ENCODE peak calls at places on chromosomes 11 and 22, in four cellular contexts. X, B, D and Z are unnamed samples.

GRCh38 chr22:29151316-29151715 is 54.4 kb upstream of the EMID1 start:
- DNase-seq in X (peak), B (no peak), D (no peak), Z (no peak)

GRCh38 chr11:123628936-123629683 is 25.3 kb downstream of the SCN3B start:
- DNase-seq in X (peak), B (peak), D (peak), Z (peak)

GRCh38 chr11:133787379-133788103 is 57.8 kb downstream of the SPATA19 start:
- DNase-seq in X (no peak), B (no peak), D (peak), Z (peak)

GRCh38 chr22:35376728-35377472 is 4.0 kb upstream of the HMOX1 start:
- DNase-seq in X (peak), B (peak), D (peak), Z (peak)

GRCh38 chr22:20408891-20409290 is 14.9 kb downstream of the ZNF74 start:
- DNase-seq in X (peak), B (no peak), D (no peak), Z (no peak)

GRCh38 chr11:10192036-10192435 is 102.0 kb downstream of the SBF2 start:
- DNase-seq in X (no peak), B (no peak), D (no peak), Z (peak)

GRCh38 chr22:27476729-27477128 is 324.8 kb downstream of the MN1 start:
- DNase-seq in X (no peak), B (peak), D (no peak), Z (peak)

GRCh38 chr22:49503896-49504521 is 323.7 kb downstream of the BRD1 start:
- DNase-seq in X (peak), B (no peak), D (no peak), Z (no peak)

GRCh38 chr22:36352775-36353507 is 34.8 kb downstream of the MYH9 start:
- DNase-seq in X (peak), B (peak), D (peak), Z (peak)

GRCh38 chr11:13685461-13686108 is 17.1 kb downstream of the FAR1 start:
- DNase-seq in X (no peak), B (no peak), D (no peak), Z (peak)

GRCh38 chr11:68689737-68690625 is 5.6 kb downstream of the GAL start:
- DNase-seq in X (no peak), B (no peak), D (no peak), Z (no peak)

GRCh38 chr22:43535741-43536140 is 123.9 kb downstream of the MPPED1 start:
- DNase-seq in X (peak), B (no peak), D (no peak), Z (no peak)

GRCh38 chr22:43539572-43540533 is 128.0 kb downstream of the MPPED1 start:
- DNase-seq in X (no peak), B (no peak), D (no peak), Z (no peak)

GRCh38 chr22:43534916-43535315 is 123.1 kb downstream of the MPPED1 start:
- DNase-seq in X (peak), B (no peak), D (no peak), Z (no peak)

GRCh38 chr22:43535336-43535735 is 123.5 kb downstream of the MPPED1 start:
- DNase-seq in X (peak), B (no peak), D (no peak), Z (no peak)

DNA sequence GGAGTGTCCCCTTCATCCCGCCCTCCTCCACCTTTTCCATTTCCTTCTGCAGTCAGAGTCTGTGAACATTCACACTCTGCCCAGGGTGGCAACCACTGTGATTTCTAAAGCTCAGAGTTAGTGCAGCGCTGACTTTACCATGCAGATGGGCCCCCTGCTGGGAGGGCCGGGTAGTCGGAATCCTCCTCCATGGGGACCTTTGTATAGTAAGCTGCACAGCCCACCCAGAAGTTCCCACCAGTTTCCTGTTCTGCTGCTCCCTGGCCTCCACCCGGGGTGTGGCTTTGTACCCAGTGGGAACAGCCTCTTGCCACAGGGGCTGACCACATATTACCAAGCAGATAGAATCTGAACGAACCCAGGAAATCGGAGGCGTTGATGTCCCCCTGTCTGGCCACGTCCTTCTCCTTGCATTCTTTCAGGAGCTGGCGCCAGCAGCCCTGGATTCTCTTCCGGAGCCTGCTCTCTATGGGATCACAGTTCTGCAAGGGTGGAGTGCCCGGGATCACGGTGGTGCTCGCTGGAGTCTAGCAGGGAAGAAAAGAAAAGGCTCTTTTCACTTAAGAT is 125.3 kb downstream of the MPPED1 start:
- DNase-seq in X (peak), B (no peak), D (no peak), Z (no peak)
- TF ChIP-seq CTCF in X (no peak), B (no peak), D (no peak), Z (no peak)

GRCh38 chr11:102112654-102112926 is 2.3 kb downstream of the YAP1 start:
- DNase-seq in X (no peak), B (no peak), D (no peak), Z (no peak)

GRCh38 chr11:102109896-102110760 is at the start of gene YAP1:
- DNase-seq in X (peak), B (peak), D (peak), Z (peak)

GRCh38 chr11:102110761-102111010 is 439 bp downstream of the YAP1 start:
- DNase-seq in X (no peak), B (no peak), D (no peak), Z (no peak)

GRCh38 chr11:102111787-102112653 is 1.8 kb downstream of the YAP1 start:
- DNase-seq in X (peak), B (peak), D (no peak), Z (peak)

DNA sequence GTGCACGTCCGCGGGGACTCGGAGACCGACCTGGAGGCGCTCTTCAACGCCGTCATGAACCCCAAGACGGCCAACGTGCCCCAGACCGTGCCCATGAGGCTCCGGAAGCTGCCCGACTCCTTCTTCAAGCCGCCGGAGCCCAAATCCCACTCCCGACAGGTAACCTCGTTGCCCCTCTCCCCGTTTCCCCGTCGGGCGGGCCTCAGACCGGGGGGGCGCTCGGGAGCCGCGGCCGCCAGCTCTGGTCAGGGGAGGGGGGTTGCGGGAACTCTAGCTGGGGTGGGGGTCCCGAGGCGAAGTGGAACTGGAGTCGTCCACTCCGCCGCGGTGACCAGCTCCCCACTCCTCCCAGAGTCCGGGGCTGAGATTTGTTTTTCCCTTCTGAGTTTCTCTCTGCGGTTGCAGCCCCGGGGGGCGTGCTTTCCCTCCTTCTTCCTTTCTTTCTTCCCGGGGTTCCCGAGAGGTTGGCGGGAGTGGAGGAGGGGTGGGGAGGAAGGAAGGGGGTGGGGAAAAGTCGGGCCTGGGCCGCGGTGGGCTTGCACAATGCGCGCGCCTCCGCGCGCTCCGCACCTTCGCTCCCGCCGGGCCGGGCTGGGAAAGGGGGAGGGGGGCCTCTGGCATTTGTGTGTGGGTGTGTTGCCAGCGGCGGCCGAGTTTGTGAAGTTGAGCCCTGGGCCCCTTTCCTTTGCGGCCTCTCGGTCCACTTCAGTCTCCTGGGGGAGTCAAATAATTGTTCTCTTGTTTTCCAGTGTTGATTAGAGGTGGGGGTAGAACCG is 952 bp downstream of the YAP1 start:
- DNase-seq in X (peak), B (peak), D (peak), Z (peak)
- TF ChIP-seq CTCF in X (peak), B (peak), D (no peak), Z (peak)

DNA sequence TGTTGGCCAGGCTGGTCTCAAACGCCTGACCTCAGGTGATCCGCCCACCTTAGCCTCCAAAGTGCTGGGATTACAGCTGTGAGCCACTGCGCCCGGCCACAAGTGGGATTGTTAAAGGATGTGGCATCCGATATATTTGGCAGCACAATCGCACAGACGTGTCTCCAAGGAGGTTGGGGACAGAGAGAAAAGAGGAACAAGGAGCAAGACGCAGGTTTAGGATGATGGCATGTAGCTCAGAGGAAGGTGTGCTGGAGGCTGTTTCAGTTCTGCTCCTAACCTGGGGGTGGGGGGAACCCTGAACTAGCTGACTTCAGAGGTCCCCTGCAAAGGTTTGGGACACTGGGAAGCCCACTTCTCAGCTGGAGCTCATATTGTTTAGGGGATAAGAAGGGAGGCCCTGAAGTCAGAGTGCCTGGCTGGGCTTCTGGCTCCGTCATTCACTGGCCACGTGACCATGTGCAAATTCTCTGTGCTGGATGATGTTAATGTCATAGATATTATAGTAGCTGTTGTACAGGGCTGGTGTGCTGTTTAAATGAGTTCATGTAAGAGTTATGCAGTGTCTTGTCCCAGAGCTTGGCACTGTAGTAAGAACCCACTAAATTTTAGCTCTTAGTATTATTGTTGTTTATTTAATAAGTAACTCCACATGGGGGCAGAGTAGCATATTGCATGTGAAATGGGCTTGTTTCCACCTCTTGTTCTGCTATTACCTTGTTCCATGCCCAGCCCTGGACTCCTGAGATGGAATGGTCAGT is 129.7 kb downstream of the ST3GAL4 start:
- DNase-seq in X (no peak), B (peak), D (no peak), Z (peak)
- TF ChIP-seq CTCF in X (no peak), B (peak), D (no peak), Z (no peak)

GRCh38 chr11:48110509-48110766 is 106.2 kb upstream of the OR4B1 start:
- DNase-seq in X (no peak), B (no peak), D (no peak), Z (no peak)

GRCh38 chr11:48108231-48109045 is 108.2 kb upstream of the OR4B1 start:
- DNase-seq in X (no peak), B (no peak), D (no peak), Z (no peak)

GRCh38 chr11:48111941-48112340 is 104.7 kb upstream of the OR4B1 start:
- DNase-seq in X (no peak), B (no peak), D (no peak), Z (no peak)

GRCh38 chr11:48107188-48107704 is 109.4 kb upstream of the OR4B1 start:
- DNase-seq in X (no peak), B (no peak), D (no peak), Z (no peak)

DNA sequence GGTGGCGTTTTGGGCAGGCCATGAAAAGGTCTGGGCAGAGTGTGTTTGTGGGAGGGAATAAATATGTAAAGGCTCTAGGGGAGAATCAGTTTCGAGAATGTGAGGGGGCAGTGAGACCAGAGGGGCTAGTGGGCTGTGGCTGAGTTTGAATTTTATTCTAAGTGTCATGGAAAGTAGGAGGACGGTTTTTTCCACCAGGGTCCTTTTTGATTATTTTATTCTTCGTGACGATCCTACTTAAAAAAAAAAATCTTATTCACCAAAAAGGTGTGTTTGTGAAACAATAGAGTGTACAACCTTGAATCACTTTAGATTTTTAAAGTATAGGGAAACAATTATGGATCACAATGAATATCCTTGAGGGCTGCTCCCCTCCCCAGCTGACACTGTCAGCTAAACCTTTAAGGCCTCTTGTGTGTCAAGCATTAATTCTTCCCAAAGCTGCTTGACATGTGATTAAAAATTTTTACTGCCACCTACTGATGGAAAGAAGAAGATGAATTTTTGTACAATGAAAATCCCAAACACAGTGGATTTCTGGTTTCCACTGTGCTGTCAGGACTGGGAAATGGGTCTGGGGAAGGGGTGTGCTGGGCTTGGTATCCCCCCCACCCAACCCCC is 107.5 kb upstream of the OR4B1 start:
- DNase-seq in X (no peak), B (peak), D (no peak), Z (peak)
- TF ChIP-seq CTCF in X (no peak), B (peak), D (peak), Z (peak)

DNA sequence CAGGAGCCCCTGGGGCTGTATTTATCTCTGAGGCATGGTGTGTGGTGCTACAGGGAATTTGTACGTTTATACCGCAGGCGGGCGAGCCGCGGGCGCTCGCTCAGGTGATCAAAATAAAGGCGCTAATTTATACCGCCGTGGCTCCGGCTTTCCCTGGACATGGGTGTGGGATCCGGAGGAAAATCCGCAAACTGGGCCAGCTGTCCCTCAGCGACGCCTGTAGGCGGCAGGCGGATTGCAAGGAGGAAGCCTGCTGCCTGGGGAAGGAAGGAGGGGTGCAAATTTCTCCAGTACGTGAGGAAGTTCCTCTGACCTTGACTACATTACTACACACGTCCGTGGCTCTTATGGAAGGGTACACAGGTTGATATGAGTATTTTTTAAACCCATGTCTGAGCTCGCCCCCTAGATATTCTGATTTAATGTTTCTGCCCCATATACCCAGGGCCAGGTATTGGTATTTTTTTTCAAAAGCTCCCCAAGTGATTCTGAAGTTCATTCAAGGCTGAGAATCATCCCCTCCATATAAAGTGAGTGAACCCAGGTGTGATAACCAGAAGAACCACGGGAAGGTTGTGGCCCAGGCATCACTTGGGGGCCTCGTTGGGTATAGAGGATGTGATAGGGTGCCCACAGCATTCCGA is 2.8 kb downstream of the MYOD1 start:
- DNase-seq in X (no peak), B (no peak), D (no peak), Z (peak)
- TF ChIP-seq CTCF in X (no peak), B (peak), D (peak), Z (peak)

GRCh38 chr11:1302461-1303073 is 6.9 kb downstream of the TOLLIP start:
- DNase-seq in X (peak), B (no peak), D (no peak), Z (no peak)

GRCh38 chr11:1304376-1304775 is 5.1 kb downstream of the TOLLIP start:
- DNase-seq in X (peak), B (no peak), D (no peak), Z (no peak)

GRCh38 chr11:1303973-1304372 is 5.5 kb downstream of the TOLLIP start:
- DNase-seq in X (peak), B (no peak), D (no peak), Z (no peak)

GRCh38 chr11:1302041-1302460 is 7.4 kb downstream of the TOLLIP start:
- DNase-seq in X (peak), B (no peak), D (no peak), Z (no peak)

DNA sequence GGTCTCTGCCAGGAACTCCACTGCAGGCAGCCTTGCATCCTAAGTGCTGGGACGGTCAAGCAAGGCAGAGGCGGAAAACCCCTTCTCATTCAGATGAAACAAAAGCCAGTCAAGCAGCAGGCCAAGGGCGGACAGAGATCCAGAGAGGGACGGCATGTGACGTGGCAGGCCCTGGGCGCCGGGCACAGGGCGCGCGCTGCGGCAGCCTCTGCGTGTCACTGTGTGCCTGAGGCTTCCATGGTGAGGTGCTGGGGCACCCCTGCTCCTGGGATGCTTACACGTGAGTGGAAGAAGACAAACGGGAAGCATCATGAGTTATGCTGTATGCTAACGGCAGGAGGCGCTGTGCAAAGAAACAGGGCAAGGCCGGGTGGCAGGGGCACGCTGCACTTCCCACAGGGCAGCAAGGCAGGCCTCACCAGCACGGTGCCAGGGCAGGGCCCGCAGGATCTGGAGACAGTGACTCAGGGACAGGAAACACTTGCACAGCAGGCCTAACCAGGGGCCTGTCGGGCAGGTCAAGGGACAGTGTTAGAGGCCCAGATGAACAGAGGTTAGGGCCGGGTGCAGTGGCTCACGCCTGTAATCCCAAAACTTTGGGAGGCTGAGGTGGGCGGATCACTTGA is 6.1 kb downstream of the TOLLIP start:
- DNase-seq in X (peak), B (no peak), D (no peak), Z (no peak)
- TF ChIP-seq CTCF in X (peak), B (peak), D (no peak), Z (no peak)

DNA sequence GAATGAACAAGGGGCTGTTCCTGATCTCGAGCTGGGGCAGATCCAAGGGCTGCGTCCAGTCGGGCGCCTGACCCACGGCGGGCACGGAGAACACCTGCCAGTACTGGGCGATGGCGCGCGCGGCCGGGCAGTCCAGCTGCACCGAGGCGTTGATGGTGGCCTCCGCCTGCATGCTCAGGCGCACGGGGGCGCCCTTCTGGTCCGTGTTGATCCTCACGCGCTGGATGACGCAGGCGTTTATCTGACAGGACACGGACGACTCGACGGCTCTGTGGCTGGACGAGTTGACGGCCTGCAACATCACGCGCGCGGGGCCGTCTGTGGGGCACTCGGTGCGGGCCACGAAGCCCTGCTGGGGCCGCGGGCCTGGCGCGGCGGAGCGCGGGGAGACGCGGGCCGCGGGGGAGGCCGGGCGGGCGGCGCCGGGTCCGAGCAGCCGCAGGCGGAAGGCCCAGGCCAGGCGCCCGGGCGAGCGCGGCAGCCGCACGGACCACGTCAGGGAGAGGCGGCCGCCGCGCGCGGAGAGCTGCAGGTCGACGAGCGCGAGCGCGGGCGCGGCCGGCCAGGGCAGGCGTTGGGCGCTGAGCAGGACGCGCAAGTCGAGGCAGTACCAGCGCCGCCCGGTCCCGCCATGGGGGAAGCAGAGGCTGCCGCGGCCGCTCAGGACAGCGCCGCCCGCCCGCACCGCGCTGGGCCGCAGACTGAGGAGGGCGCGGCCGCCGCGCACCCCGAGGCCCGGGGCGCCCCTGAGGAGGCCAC is 515 bp downstream of the PKDREJ start:
- DNase-seq in X (peak), B (peak), D (peak), Z (peak)
- TF ChIP-seq CTCF in X (no peak), B (no peak), D (peak), Z (no peak)

GRCh38 chr11:47376543-47377371 is 1.6 kb downstream of the SPI1 start:
- DNase-seq in X (no peak), B (no peak), D (peak), Z (no peak)
- TF ChIP-seq CTCF in X (no peak), B (no peak), D (no peak), Z (no peak)